ENCODE peak calls at places on chromosomes 13 and 19, in seven cellular contexts. One of them, this sample, is unnamed.

GRCh38 chr13:114032121-114032799 is 58.4 kb upstream of the C13orf46 start:
- DNase-seq in nephron progenitor cell: no peak
- DNase-seq in AG10803: peak
- DNase-seq in heart left ventricle: no peak
- DNase-seq in activated B cell treated with CpG ODN at 0.5 μM for 24 hours: no peak
- DNase-seq in fibroblast of lung: peak
- DNase-seq in A549: no peak
- DNase-seq in this sample: no peak

GRCh38 chr13:36101157-36101556 is 30.0 kb downstream of the DCLK1 start:
- DNase-seq in nephron progenitor cell: no peak
- DNase-seq in AG10803: no peak
- DNase-seq in heart left ventricle: no peak
- DNase-seq in activated B cell treated with CpG ODN at 0.5 μM for 24 hours: no peak
- DNase-seq in fibroblast of lung: no peak
- DNase-seq in A549: no peak
- DNase-seq in this sample: no peak

GRCh38 chr13:106163426-106163825 is 372.0 kb downstream of the EFNB2 start:
- DNase-seq in nephron progenitor cell: no peak
- DNase-seq in AG10803: no peak
- DNase-seq in heart left ventricle: no peak
- DNase-seq in activated B cell treated with CpG ODN at 0.5 μM for 24 hours: no peak
- DNase-seq in fibroblast of lung: no peak
- DNase-seq in A549: no peak
- DNase-seq in this sample: no peak

GRCh38 chr13:92769064-92769463 is 457.5 kb upstream of the GPC6 start:
- DNase-seq in nephron progenitor cell: no peak
- DNase-seq in AG10803: peak
- DNase-seq in heart left ventricle: no peak
- DNase-seq in activated B cell treated with CpG ODN at 0.5 μM for 24 hours: no peak
- DNase-seq in fibroblast of lung: no peak
- DNase-seq in A549: no peak
- DNase-seq in this sample: no peak

GRCh38 chr19:49442793-49443365 is 1.6 kb upstream of the SLC17A7 start:
- DNase-seq in nephron progenitor cell: peak
- DNase-seq in AG10803: peak
- DNase-seq in heart left ventricle: peak
- DNase-seq in activated B cell treated with CpG ODN at 0.5 μM for 24 hours: peak
- DNase-seq in fibroblast of lung: peak
- DNase-seq in A549: peak
- DNase-seq in this sample: peak

GRCh38 chr13:109100705-109101104 is 471.3 kb downstream of the MYO16 start:
- DNase-seq in nephron progenitor cell: no peak
- DNase-seq in AG10803: peak
- DNase-seq in heart left ventricle: no peak
- DNase-seq in activated B cell treated with CpG ODN at 0.5 μM for 24 hours: no peak
- DNase-seq in fibroblast of lung: peak
- DNase-seq in A549: no peak
- DNase-seq in this sample: no peak

GRCh38 chr13:77002590-77003190 is 10.8 kb downstream of the CLN5 start:
- DNase-seq in nephron progenitor cell: no peak
- DNase-seq in AG10803: peak
- DNase-seq in heart left ventricle: no peak
- DNase-seq in activated B cell treated with CpG ODN at 0.5 μM for 24 hours: no peak
- DNase-seq in fibroblast of lung: peak
- DNase-seq in A549: peak
- DNase-seq in this sample: no peak

GRCh38 chr13:27482996-27483395 is 32.6 kb upstream of the MTIF3 start:
- DNase-seq in nephron progenitor cell: no peak
- DNase-seq in AG10803: no peak
- DNase-seq in heart left ventricle: no peak
- DNase-seq in activated B cell treated with CpG ODN at 0.5 μM for 24 hours: peak
- DNase-seq in fibroblast of lung: no peak
- DNase-seq in A549: no peak
- DNase-seq in this sample: no peak

GRCh38 chr13:45519473-45519872 is 54.7 kb downstream of the COG3 start:
- DNase-seq in nephron progenitor cell: no peak
- DNase-seq in AG10803: no peak
- DNase-seq in heart left ventricle: no peak
- DNase-seq in activated B cell treated with CpG ODN at 0.5 μM for 24 hours: no peak
- DNase-seq in fibroblast of lung: no peak
- DNase-seq in A549: no peak
- DNase-seq in this sample: no peak

GRCh38 chr19:38013913-38014575 is 107.0 kb downstream of the SIPA1L3 start:
- DNase-seq in nephron progenitor cell: no peak
- DNase-seq in AG10803: no peak
- DNase-seq in heart left ventricle: no peak
- DNase-seq in activated B cell treated with CpG ODN at 0.5 μM for 24 hours: no peak
- DNase-seq in fibroblast of lung: peak
- DNase-seq in A549: no peak
- DNase-seq in this sample: no peak

GRCh38 chr13:51923983-51924539 is 62.3 kb downstream of the CCDC70 start:
- DNase-seq in nephron progenitor cell: no peak
- DNase-seq in AG10803: no peak
- DNase-seq in heart left ventricle: peak
- DNase-seq in activated B cell treated with CpG ODN at 0.5 μM for 24 hours: no peak
- DNase-seq in fibroblast of lung: no peak
- DNase-seq in A549: peak
- DNase-seq in this sample: no peak

GRCh38 chr13:73661066-73661465 is 473.1 kb downstream of the KLF12 start:
- DNase-seq in nephron progenitor cell: no peak
- DNase-seq in AG10803: no peak
- DNase-seq in heart left ventricle: no peak
- DNase-seq in activated B cell treated with CpG ODN at 0.5 μM for 24 hours: no peak
- DNase-seq in fibroblast of lung: no peak
- DNase-seq in A549: no peak
- DNase-seq in this sample: no peak

GRCh38 chr19:16588089-16588823 is 16.0 kb upstream of the SLC35E1 start:
- DNase-seq in nephron progenitor cell: no peak
- DNase-seq in AG10803: no peak
- DNase-seq in heart left ventricle: no peak
- DNase-seq in activated B cell treated with CpG ODN at 0.5 μM for 24 hours: peak
- DNase-seq in fibroblast of lung: peak
- DNase-seq in A549: no peak
- DNase-seq in this sample: no peak

GRCh38 chr13:112759053-112759452 is 69.2 kb downstream of the ATP11A start:
- DNase-seq in nephron progenitor cell: no peak
- DNase-seq in AG10803: no peak
- DNase-seq in heart left ventricle: no peak
- DNase-seq in activated B cell treated with CpG ODN at 0.5 μM for 24 hours: no peak
- DNase-seq in fibroblast of lung: no peak
- DNase-seq in A549: no peak
- DNase-seq in this sample: no peak

GRCh38 chr13:48400820-48401219 is 12.1 kb downstream of the LPAR6 start:
- DNase-seq in nephron progenitor cell: no peak
- DNase-seq in AG10803: peak
- DNase-seq in heart left ventricle: no peak
- DNase-seq in activated B cell treated with CpG ODN at 0.5 μM for 24 hours: no peak
- DNase-seq in fibroblast of lung: peak
- DNase-seq in A549: peak
- DNase-seq in this sample: no peak

GRCh38 chr13:64278493-64278892 is 2862.8 kb upstream of the PCDH20 start:
- DNase-seq in nephron progenitor cell: no peak
- DNase-seq in AG10803: peak
- DNase-seq in heart left ventricle: no peak
- DNase-seq in activated B cell treated with CpG ODN at 0.5 μM for 24 hours: no peak
- DNase-seq in fibroblast of lung: peak
- DNase-seq in A549: no peak
- DNase-seq in this sample: no peak

GRCh38 chr19:4647676-4648644 is 8.6 kb downstream of the TNFAIP8L1 start:
- DNase-seq in nephron progenitor cell: no peak
- DNase-seq in AG10803: no peak
- DNase-seq in heart left ventricle: peak
- DNase-seq in activated B cell treated with CpG ODN at 0.5 μM for 24 hours: no peak
- DNase-seq in fibroblast of lung: no peak
- DNase-seq in A549: no peak
- DNase-seq in this sample: no peak

GRCh38 chr13:112575295-112575622 is 12.7 kb downstream of the TUBGCP3 start:
- DNase-seq in nephron progenitor cell: no peak
- DNase-seq in AG10803: no peak
- DNase-seq in heart left ventricle: no peak
- DNase-seq in activated B cell treated with CpG ODN at 0.5 μM for 24 hours: no peak
- DNase-seq in fibroblast of lung: no peak
- DNase-seq in A549: no peak
- DNase-seq in this sample: no peak

GRCh38 chr19:55005684-55006488 is 32.2 kb downstream of the GP6 start:
- DNase-seq in nephron progenitor cell: peak
- DNase-seq in AG10803: no peak
- DNase-seq in heart left ventricle: no peak
- DNase-seq in activated B cell treated with CpG ODN at 0.5 μM for 24 hours: peak
- DNase-seq in fibroblast of lung: peak
- DNase-seq in A549: peak
- DNase-seq in this sample: no peak

GRCh38 chr19:8571006-8571411 is 6.2 kb downstream of the MYO1F start:
- DNase-seq in nephron progenitor cell: no peak
- DNase-seq in AG10803: peak
- DNase-seq in heart left ventricle: peak
- DNase-seq in activated B cell treated with CpG ODN at 0.5 μM for 24 hours: no peak
- DNase-seq in fibroblast of lung: peak
- DNase-seq in A549: peak
- DNase-seq in this sample: no peak

GRCh38 chr13:100483836-100484381 is 104.7 kb downstream of the GGACT start:
- DNase-seq in nephron progenitor cell: no peak
- DNase-seq in AG10803: no peak
- DNase-seq in heart left ventricle: no peak
- DNase-seq in activated B cell treated with CpG ODN at 0.5 μM for 24 hours: no peak
- DNase-seq in fibroblast of lung: no peak
- DNase-seq in A549: no peak
- DNase-seq in this sample: no peak

GRCh38 chr19:56108447-56109195 is 12.5 kb downstream of the ZNF787 start:
- DNase-seq in nephron progenitor cell: no peak
- DNase-seq in AG10803: peak
- DNase-seq in heart left ventricle: peak
- DNase-seq in activated B cell treated with CpG ODN at 0.5 μM for 24 hours: no peak
- DNase-seq in fibroblast of lung: no peak
- DNase-seq in A549: no peak
- DNase-seq in this sample: no peak

GRCh38 chr13:51955281-51955771 is 55.9 kb downstream of the ATP7B start:
- DNase-seq in nephron progenitor cell: no peak
- DNase-seq in AG10803: no peak
- DNase-seq in heart left ventricle: no peak
- DNase-seq in activated B cell treated with CpG ODN at 0.5 μM for 24 hours: no peak
- DNase-seq in fibroblast of lung: peak
- DNase-seq in A549: no peak
- DNase-seq in this sample: no peak

GRCh38 chr13:26095338-26095737 is 43.5 kb upstream of the SHISA2 start:
- DNase-seq in nephron progenitor cell: no peak
- DNase-seq in AG10803: no peak
- DNase-seq in heart left ventricle: no peak
- DNase-seq in activated B cell treated with CpG ODN at 0.5 μM for 24 hours: no peak
- DNase-seq in fibroblast of lung: no peak
- DNase-seq in A549: no peak
- DNase-seq in this sample: no peak

GRCh38 chr13:38687246-38688229 is 661 bp downstream of the FREM2 start:
- DNase-seq in nephron progenitor cell: peak
- DNase-seq in AG10803: no peak
- DNase-seq in heart left ventricle: no peak
- DNase-seq in activated B cell treated with CpG ODN at 0.5 μM for 24 hours: no peak
- DNase-seq in fibroblast of lung: peak
- DNase-seq in A549: peak
- DNase-seq in this sample: peak

GRCh38 chr19:18229474-18229873 is 3.2 kb upstream of the PDE4C start:
- DNase-seq in nephron progenitor cell: no peak
- DNase-seq in AG10803: no peak
- DNase-seq in heart left ventricle: no peak
- DNase-seq in activated B cell treated with CpG ODN at 0.5 μM for 24 hours: no peak
- DNase-seq in fibroblast of lung: no peak
- DNase-seq in A549: no peak
- DNase-seq in this sample: no peak
- TF ChIP-seq CTCF in nephron progenitor cell: peak
- TF ChIP-seq CTCF in AG10803: peak
- TF ChIP-seq CTCF in heart left ventricle: peak
- TF ChIP-seq CTCF in activated B cell treated with CpG ODN at 0.5 μM for 24 hours: no peak
- TF ChIP-seq CTCF in fibroblast of lung: peak
- TF ChIP-seq CTCF in A549: peak
- TF ChIP-seq CTCF in this sample: peak

GRCh38 chr19:15401397-15401710 is 17.4 kb downstream of the AKAP8L start:
- DNase-seq in nephron progenitor cell: no peak
- DNase-seq in AG10803: no peak
- DNase-seq in heart left ventricle: no peak
- DNase-seq in activated B cell treated with CpG ODN at 0.5 μM for 24 hours: no peak
- DNase-seq in fibroblast of lung: no peak
- DNase-seq in A549: no peak
- DNase-seq in this sample: no peak
- TF ChIP-seq CTCF in nephron progenitor cell: no peak
- TF ChIP-seq CTCF in AG10803: no peak
- TF ChIP-seq CTCF in heart left ventricle: no peak
- TF ChIP-seq CTCF in activated B cell treated with CpG ODN at 0.5 μM for 24 hours: no peak
- TF ChIP-seq CTCF in fibroblast of lung: no peak
- TF ChIP-seq CTCF in A549: no peak
- TF ChIP-seq CTCF in this sample: no peak

DNA sequence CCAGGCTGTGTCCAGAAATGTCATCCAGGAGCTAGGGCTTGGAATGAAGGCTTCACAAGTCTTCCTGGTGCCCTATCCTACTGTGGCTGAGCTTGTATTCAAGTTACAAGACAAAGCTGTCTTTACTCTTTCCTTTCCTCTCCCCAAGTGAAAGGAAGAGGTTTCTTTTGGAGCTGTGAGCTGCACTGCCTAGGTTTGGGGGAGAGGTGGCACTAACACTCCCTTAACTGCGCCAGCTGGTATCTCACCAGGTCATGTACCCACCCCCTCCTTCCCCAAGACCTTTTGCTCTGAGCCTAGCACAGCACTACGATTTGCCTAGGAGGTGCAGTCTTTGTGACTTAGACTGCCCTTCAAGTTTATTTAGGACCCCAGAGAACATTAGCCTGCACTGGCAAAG is 2053.6 kb upstream of the PRR20A start:
- DNase-seq in nephron progenitor cell: no peak
- DNase-seq in AG10803: no peak
- DNase-seq in heart left ventricle: no peak
- DNase-seq in activated B cell treated with CpG ODN at 0.5 μM for 24 hours: no peak
- DNase-seq in fibroblast of lung: no peak
- DNase-seq in A549: no peak
- DNase-seq in this sample: no peak
- TF ChIP-seq CTCF in nephron progenitor cell: no peak
- TF ChIP-seq CTCF in AG10803: no peak
- TF ChIP-seq CTCF in heart left ventricle: no peak
- TF ChIP-seq CTCF in activated B cell treated with CpG ODN at 0.5 μM for 24 hours: no peak
- TF ChIP-seq CTCF in fibroblast of lung: no peak
- TF ChIP-seq CTCF in A549: no peak
- TF ChIP-seq CTCF in this sample: no peak

GRCh38 chr13:30576528-30576927 is 41.2 kb upstream of the USPL1 start:
- DNase-seq in nephron progenitor cell: no peak
- DNase-seq in AG10803: no peak
- DNase-seq in heart left ventricle: peak
- DNase-seq in activated B cell treated with CpG ODN at 0.5 μM for 24 hours: no peak
- DNase-seq in fibroblast of lung: peak
- DNase-seq in A549: no peak
- DNase-seq in this sample: no peak

GRCh38 chr13:30567072-30567471 is 50.6 kb upstream of the USPL1 start:
- DNase-seq in nephron progenitor cell: no peak
- DNase-seq in AG10803: peak
- DNase-seq in heart left ventricle: no peak
- DNase-seq in activated B cell treated with CpG ODN at 0.5 μM for 24 hours: no peak
- DNase-seq in fibroblast of lung: peak
- DNase-seq in A549: no peak
- DNase-seq in this sample: no peak

GRCh38 chr13:30569901-30570576 is 47.7 kb upstream of the USPL1 start:
- DNase-seq in nephron progenitor cell: no peak
- DNase-seq in AG10803: peak
- DNase-seq in heart left ventricle: no peak
- DNase-seq in activated B cell treated with CpG ODN at 0.5 μM for 24 hours: no peak
- DNase-seq in fibroblast of lung: peak
- DNase-seq in A549: peak
- DNase-seq in this sample: no peak

GRCh38 chr13:30577381-30577780 is 40.3 kb upstream of the USPL1 start:
- DNase-seq in nephron progenitor cell: no peak
- DNase-seq in AG10803: peak
- DNase-seq in heart left ventricle: no peak
- DNase-seq in activated B cell treated with CpG ODN at 0.5 μM for 24 hours: no peak
- DNase-seq in fibroblast of lung: peak
- DNase-seq in A549: peak
- DNase-seq in this sample: no peak

GRCh38 chr13:30572859-30573275 is 44.9 kb upstream of the USPL1 start:
- DNase-seq in nephron progenitor cell: no peak
- DNase-seq in AG10803: peak
- DNase-seq in heart left ventricle: no peak
- DNase-seq in activated B cell treated with CpG ODN at 0.5 μM for 24 hours: no peak
- DNase-seq in fibroblast of lung: peak
- DNase-seq in A549: peak
- DNase-seq in this sample: no peak
- TF ChIP-seq CTCF in nephron progenitor cell: no peak
- TF ChIP-seq CTCF in AG10803: peak
- TF ChIP-seq CTCF in heart left ventricle: peak
- TF ChIP-seq CTCF in activated B cell treated with CpG ODN at 0.5 μM for 24 hours: no peak
- TF ChIP-seq CTCF in fibroblast of lung: peak
- TF ChIP-seq CTCF in A549: peak
- TF ChIP-seq CTCF in this sample: no peak